ENCODE peak calls at places on chromosome 13, in seven cellular contexts. B is NCI-H1092 treated with DMSO at 0.1 percent for 48 hours; S is PC-3; U is stimulated activated effector memory CD8-positive, alpha-beta T cell treated with anti-CD3 and anti-CD28 coated beads, Interleukin-12 subunit alpha, Interleukin-12 subunit beta, amount 100 ng/mL, for 72 hours; V is stimulated activated CD4-positive, alpha-beta T cell treated with anti-CD3 and anti-CD28 coated beads, Interleukin-4, amount 100 ng/mL, for 48 hours; E is tibial nerve; I is skeletal muscle cell. A is an unnamed sample.

GRCh38 chr13:67771106-67771505 is 541.0 kb upstream of the PCDH9 start:
- DNase-seq in B (no peak), S (no peak), U (no peak), V (no peak), E (no peak), I (no peak), A (no peak)

GRCh38 chr13:102940143-102940542 is 94.3 kb downstream of the ERCC5 start:
- DNase-seq in B (no peak), S (no peak), U (no peak), V (no peak), E (no peak), I (no peak), A (no peak)

GRCh38 chr13:75806101-75806500 is 170.0 kb downstream of the LMO7 start:
- DNase-seq in B (no peak), S (no peak), U (no peak), V (no peak), E (no peak), I (no peak), A (no peak)

GRCh38 chr13:32426981-32427851 is 714 bp downstream of the N4BP2L1 start:
- DNase-seq in B (peak), S (no peak), U (peak), V (peak), E (peak), I (no peak), A (no peak)

GRCh38 chr13:98664510-98664909 is 87.6 kb upstream of the STK24 start:
- DNase-seq in B (no peak), S (no peak), U (no peak), V (no peak), E (no peak), I (no peak), A (no peak)

GRCh38 chr13:108902557-108903155 is 273.2 kb downstream of the MYO16 start:
- DNase-seq in B (no peak), S (peak), U (no peak), V (no peak), E (no peak), I (no peak), A (no peak)

GRCh38 chr13:31053098-31053497 is 108.6 kb downstream of the HSPH1 start:
- DNase-seq in B (no peak), S (peak), U (no peak), V (no peak), E (no peak), I (no peak), A (no peak)

GRCh38 chr13:89568276-89568675 is 1779.2 kb upstream of the MIR17HG start:
- DNase-seq in B (no peak), S (peak), U (no peak), V (no peak), E (no peak), I (no peak), A (no peak)

GRCh38 chr13:113862766-113863510 is 938 bp downstream of the GAS6 start:
- DNase-seq in B (peak), S (no peak), U (no peak), V (no peak), E (no peak), I (no peak), A (no peak)

GRCh38 chr13:35648109-35648508 is 171.6 kb upstream of the MAB21L1 start:
- DNase-seq in B (no peak), S (no peak), U (no peak), V (no peak), E (no peak), I (peak), A (peak)

GRCh38 chr13:32829676-32830091 is 186.5 kb upstream of the KL start:
- DNase-seq in B (no peak), S (peak), U (no peak), V (no peak), E (no peak), I (no peak), A (no peak)

GRCh38 chr13:102642029-102642428 is 45.2 kb downstream of the TPP2 start:
- DNase-seq in B (no peak), S (no peak), U (no peak), V (no peak), E (no peak), I (no peak), A (no peak)

GRCh38 chr13:31409678-31410356 is 210.0 kb downstream of the B3GLCT start:
- DNase-seq in B (no peak), S (peak), U (no peak), V (no peak), E (no peak), I (no peak), A (no peak)

GRCh38 chr13:51797664-51798488 is 6.1 kb downstream of the DHRS12 start:
- DNase-seq in B (peak), S (peak), U (no peak), V (no peak), E (no peak), I (no peak), A (no peak)

A was measured in stromal cell of bone marrow.